ENCODE peak calls at places on chromosomes 16 and 17, in four cellular contexts. E, R, L and Z are unnamed samples.

GRCh38 chr16:84532299-84532724 is 27.9 kb upstream of the MEAK7 start:
- DNase-seq in R (no peak), E (no peak), L (no peak), Z (no peak)

GRCh38 chr17:72334205-72334604 is 213.4 kb downstream of the SOX9 start:
- DNase-seq in R (no peak), E (no peak), L (no peak), Z (no peak)

GRCh38 chr17:62897706-62898105 is 68.3 kb upstream of the TANC2 start:
- DNase-seq in R (no peak), E (no peak), L (no peak), Z (no peak)

GRCh38 chr16:66728117-66728787 is 23.2 kb downstream of the DYNC1LI2 start:
- DNase-seq in E (no peak), R (peak), L (peak), Z (no peak)

GRCh38 chr17:5237541-5238016 is 2.9 kb upstream of the SCIMP start:
- DNase-seq in E (peak), L (peak), R (peak), Z (peak)

GRCh38 chr17:76237859-76238313 is 2.4 kb downstream of the RNF157 start:
- DNase-seq in L (no peak), E (no peak), R (no peak), Z (no peak)

GRCh38 chr17:40251576-40251975 is 32.5 kb downstream of the WIPF2 start:
- DNase-seq in R (no peak), L (peak), E (no peak), Z (peak)

GRCh38 chr17:47204722-47205418 is 4.3 kb upstream of the MYL4 start:
- DNase-seq in E (peak), L (no peak), R (no peak), Z (no peak)

GRCh38 chr16:54080524-54081008 is 206.0 kb downstream of the IRX3 start:
- DNase-seq in E (no peak), R (peak), L (no peak), Z (peak)

GRCh38 chr16:58021661-58022551 is 3.6 kb upstream of the MMP15 start:
- DNase-seq in E (no peak), R (no peak), L (no peak), Z (no peak)

GRCh38 chr16:88560722-88561484 is 9.3 kb upstream of the ZC3H18 start:
- DNase-seq in R (no peak), E (no peak), L (no peak), Z (no peak)

GRCh38 chr16:30394603-30395154 is 541 bp upstream of the ZNF48 start:
- DNase-seq in R (no peak), E (no peak), L (no peak), Z (no peak)

GRCh38 chr17:19867094-19867653 is 562 bp downstream of the ULK2 start:
- DNase-seq in L (peak), R (peak), E (peak), Z (peak)

GRCh38 chr17:19867654-19868395 is at the start of gene ULK2:
- DNase-seq in E (no peak), L (peak), R (peak), Z (peak)
- TF ChIP-seq POLR2A in E (peak), L (peak), R (no peak), Z (no peak)

GRCh38 chr17:55576237-55576998 is 65.2 kb upstream of the SMIM36 start:
- DNase-seq in R (no peak), L (peak), E (no peak), Z (no peak)
- H3K4me3 ChIP-seq in R (no peak), L (no peak), E (peak), Z (no peak)

DNA sequence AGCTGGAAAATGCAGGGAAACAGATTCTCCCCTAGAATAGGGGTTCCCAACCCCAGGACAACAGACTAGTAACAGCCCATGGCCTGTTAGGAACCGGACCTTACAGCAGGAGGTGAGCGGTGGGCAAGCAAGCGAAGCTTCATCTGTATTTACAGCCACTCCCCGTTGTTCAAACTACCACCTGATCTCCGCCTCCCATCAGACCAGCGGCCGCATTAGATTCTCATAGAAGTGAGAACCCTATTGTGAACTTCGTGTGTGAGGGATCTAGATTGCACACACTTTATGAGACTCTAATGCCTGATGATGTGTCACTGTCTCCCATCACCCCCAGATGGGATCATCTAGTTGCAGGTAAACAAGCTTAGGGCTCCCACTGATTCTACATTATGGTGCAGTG is 3.5 kb downstream of the CD300LB start:
- DNase-seq in E (peak), L (no peak), R (peak), Z (peak)
- TF ChIP-seq POLR2A in E (no peak), L (no peak), R (no peak), Z (no peak)

GRCh38 chr16:85990861-85991301 is 91.9 kb downstream of the IRF8 start:
- DNase-seq in R (no peak), E (peak), L (no peak), Z (no peak)

GRCh38 chr16:85988723-85989313 is 89.9 kb downstream of the IRF8 start:
- DNase-seq in L (no peak), E (no peak), R (no peak), Z (no peak)

GRCh38 chr16:85991425-85991824 is 92.5 kb downstream of the IRF8 start:
- DNase-seq in R (no peak), L (no peak), E (no peak), Z (peak)

GRCh38 chr16:85989376-85989775 is 90.4 kb downstream of the IRF8 start:
- DNase-seq in L (no peak), E (no peak), R (no peak), Z (no peak)

GRCh38 chr16:85989863-85990643 is 91.1 kb downstream of the IRF8 start:
- DNase-seq in R (no peak), L (no peak), E (no peak), Z (peak)
- H3K4me3 ChIP-seq in R (no peak), L (no peak), E (no peak), Z (no peak)

DNA sequence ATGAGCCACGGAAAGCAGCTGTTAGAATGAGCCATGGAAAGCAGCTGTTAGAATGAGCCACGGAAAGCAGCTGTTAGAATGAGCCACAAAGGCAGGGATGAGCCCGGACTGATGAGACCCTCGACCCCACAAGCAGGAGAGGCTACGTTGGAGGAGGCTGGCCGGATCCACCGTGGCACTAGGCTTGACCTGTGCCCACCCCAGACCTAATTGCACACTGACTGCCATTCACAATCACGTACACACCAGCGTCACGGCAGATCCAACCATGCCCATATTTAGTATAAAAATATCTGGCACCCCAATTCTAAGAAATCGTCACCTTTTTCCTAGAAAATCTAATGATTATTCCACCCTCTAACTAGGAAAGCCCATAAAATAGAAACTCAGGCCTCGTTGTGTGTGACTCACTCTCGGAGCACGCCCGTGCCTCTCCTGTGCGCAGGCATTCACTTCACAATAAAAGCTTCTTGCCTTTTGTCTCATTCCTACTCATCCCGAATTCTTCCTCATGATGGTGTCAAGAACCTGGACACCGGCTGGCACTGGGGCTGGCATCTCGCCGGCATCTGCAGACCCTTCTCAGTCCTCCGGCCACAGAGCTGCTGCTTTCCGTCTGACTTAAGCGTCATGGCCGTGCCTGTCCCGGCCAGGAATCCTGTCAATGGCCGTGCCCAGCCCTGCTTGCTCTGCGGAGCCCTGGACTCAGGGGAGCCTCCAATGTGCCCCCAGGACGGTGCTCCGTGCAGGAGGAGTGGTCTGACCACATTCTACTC is 5.5 kb upstream of the SECTM1 start:
- DNase-seq in R (peak), E (no peak), L (peak), Z (no peak)
- TF ChIP-seq POLR2A in R (no peak), E (no peak), L (no peak), Z (no peak)

DNA sequence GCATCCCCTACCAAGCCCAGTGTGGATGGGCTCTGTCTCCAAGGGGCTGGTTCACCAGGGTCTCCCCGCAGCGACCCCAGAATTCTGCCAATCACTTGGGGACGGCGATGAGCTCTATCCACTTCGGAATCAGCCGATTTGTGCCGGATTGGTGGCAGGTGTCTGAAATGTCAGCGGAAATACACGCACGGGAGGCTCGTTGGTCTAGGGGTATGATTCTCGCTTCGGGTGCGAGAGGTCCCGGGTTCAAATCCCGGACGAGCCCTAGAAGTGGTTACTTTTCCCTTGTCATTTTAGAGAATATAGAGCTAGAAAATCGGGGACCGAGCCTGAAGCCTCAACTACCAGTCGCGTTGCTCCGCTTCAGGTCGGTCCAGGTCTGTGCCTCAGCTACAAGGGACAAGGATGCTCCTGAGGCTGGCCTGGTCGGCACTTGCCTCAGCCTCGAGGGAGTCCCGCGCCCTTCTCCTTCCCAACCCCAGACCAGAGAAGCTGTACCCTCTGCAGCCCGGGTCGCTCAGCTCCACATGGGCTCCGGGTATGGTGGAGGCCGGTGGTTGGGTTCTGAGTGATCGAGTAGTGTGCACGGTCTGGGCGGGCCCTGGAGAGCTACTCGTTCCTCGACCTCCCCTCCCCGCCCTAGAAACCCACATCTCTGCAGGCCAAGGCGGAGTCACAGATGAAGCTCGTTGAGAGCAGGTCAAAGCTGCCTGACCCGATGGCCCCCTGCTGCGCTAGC is 16.0 kb upstream of the OR1F1 start:
- DNase-seq in E (no peak), R (no peak), L (no peak), Z (no peak)
- H3K4me3 ChIP-seq in E (no peak), R (peak), L (peak), Z (no peak)